ENCODE peak calls at places on chromosome 22, in nine cellular contexts. V is pancreas, Y is kidney epithelial cell, A is endothelial cell, N is adrenal gland, B is nephron progenitor cell, O is AG04450, K is psoas muscle, Q is bronchial epithelial cell. S is an unnamed sample.

GRCh38 chr22:36406721-36407120 is 19.0 kb upstream of the MYH9 start:
- DNase-seq in V (no peak), Y (no peak), A (no peak), N (peak), B (no peak), O (no peak), K (no peak), Q (no peak), S (no peak)

GRCh38 chr22:38831166-38831945 is 12.5 kb downstream of the NPTXR start:
- DNase-seq in V (peak), Y (peak), A (no peak), N (no peak), B (no peak), O (peak), K (peak), Q (peak), S (no peak)

GRCh38 chr22:46738961-46739870 is 1.2 kb upstream of the CERK start:
- DNase-seq in V (no peak), Y (peak), A (no peak), N (peak), B (peak), O (no peak), K (peak), Q (peak), S (no peak)

GRCh38 chr22:20491346-20491745 is 4.2 kb downstream of the KLHL22 start:
- DNase-seq in V (no peak), Y (no peak), A (no peak), N (no peak), B (no peak), O (no peak), K (no peak), Q (no peak), S (no peak)

GRCh38 chr22:27775087-27775697 is 26.4 kb downstream of the MN1 start:
- DNase-seq in V (no peak), Y (no peak), A (no peak), N (no peak), B (no peak), O (no peak), K (peak), Q (no peak), S (no peak)

GRCh38 chr22:46072981-46073682 is 77.2 kb upstream of the PPARA start:
- DNase-seq in V (peak), Y (no peak), A (no peak), N (peak), B (no peak), O (no peak), K (peak), Q (no peak), S (no peak)

GRCh38 chr22:30261134-30261533 is 5.5 kb downstream of the OSM start:
- DNase-seq in V (no peak), Y (no peak), A (no peak), N (no peak), B (no peak), O (no peak), K (no peak), Q (no peak), S (no peak)

GRCh38 chr22:43884600-43885318 is 7.1 kb downstream of the PNPLA5 start:
- DNase-seq in V (peak), Y (no peak), A (peak), N (peak), B (peak), O (no peak), K (peak), Q (peak), S (no peak)

GRCh38 chr22:36369004-36369921 is 18.5 kb downstream of the MYH9 start:
- DNase-seq in V (no peak), Y (no peak), A (no peak), N (no peak), B (no peak), O (no peak), K (no peak), Q (peak), S (no peak)

DNA sequence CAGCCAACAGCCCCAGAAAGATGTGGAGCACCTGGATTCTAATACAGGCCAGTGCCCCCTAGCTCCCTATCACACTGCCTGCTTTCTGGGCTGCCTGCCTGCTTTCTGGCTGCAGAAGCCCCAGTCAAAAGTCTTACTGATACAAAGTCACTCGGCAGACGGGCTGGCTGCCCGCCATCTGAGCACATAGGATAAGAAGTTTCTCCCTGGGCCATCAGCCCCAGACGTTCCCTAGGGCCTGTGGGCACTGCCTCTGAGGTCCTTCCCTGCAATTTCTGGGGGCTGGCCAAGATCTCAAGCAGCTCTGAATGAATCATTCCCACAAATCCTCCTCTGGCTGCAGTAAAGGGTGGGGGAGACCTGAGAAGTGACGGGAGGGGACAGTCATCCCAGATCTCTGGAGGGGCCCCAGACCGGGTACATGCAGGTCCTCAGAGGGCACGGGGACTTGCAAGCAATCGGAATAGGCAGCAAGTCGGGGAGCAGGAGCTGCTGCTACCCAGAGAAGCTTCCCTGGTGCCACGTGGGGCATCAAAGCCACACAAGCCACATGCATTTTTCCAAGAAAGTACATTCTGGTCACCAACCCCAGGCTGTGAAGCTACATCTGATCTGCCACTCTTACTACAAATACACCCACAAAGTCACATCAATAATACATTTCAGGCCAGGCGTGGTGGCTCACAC is 4.7 kb downstream of the TPST2 start:
- DNase-seq in V (no peak), Y (peak), A (no peak), N (peak), B (no peak), O (no peak), K (peak), Q (peak), S (no peak)
- TF ChIP-seq CTCF in V (no peak), Y (peak), A (no peak), N (no peak), B (no peak), O (peak), K (no peak), Q (no peak), S (peak)

GRCh38 chr22:41305646-41306045 is 4.3 kb downstream of the ZC3H7B start:
- DNase-seq in V (no peak), Y (peak), A (no peak), N (peak), B (no peak), O (peak), K (peak), Q (peak), S (no peak)

GRCh38 chr22:41302016-41302767 is 867 bp downstream of the ZC3H7B start:
- DNase-seq in V (peak), Y (no peak), A (peak), N (no peak), B (peak), O (no peak), K (no peak), Q (no peak), S (no peak)

GRCh38 chr22:41300661-41301060 is 664 bp upstream of the ZC3H7B start:
- DNase-seq in V (no peak), Y (no peak), A (no peak), N (no peak), B (no peak), O (no peak), K (no peak), Q (no peak), S (no peak)

GRCh38 chr22:41296826-41297667 is 4.3 kb upstream of the ZC3H7B start:
- DNase-seq in V (no peak), Y (no peak), A (no peak), N (no peak), B (no peak), O (no peak), K (no peak), Q (no peak), S (no peak)

DNA sequence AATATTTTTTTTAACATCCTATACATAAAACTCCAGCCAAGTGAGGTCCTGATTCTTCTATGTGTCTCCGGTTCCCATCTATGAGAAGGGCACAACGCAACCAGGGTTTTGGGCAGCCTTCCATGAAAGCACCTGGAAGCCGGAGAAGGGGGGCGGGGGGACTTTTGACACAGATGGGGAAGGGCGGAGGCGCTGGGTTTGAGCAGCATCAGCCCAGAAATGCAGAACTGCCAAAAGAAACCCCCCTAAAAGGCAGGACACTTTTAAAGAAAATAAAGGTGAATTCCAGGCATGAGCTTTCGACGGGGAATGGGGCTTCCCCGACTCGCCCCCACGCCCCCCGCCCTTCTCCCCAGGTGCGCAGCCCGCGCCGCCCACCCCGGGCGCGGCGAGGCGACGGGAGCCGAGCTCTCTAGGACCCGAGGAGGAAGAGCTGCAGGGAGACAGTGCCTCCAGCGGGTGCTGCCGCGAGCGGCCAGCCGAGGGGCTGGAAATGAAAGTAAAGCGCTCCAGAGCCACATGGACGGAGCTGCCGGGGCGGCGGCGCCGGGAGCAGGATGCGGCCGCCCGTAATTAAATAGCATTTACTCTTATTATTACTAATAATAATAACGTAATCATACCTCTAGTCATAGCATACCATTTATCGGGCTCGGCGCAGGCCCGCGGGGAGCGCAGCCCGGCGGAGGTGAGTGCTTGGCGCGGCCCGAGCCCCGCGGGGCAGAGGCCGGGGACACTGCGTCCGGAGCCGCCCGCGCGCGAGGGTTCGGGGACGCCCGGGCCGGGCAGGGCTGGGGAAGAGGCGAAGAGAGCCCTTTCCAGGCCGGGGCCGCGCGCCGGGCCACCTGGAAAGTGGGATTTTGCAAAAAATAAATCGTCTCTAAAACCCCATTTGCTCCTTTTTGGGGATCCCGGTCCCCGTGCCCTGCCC is at the start of gene ZC3H7B:
- DNase-seq in V (peak), Y (no peak), A (peak), N (peak), B (peak), O (peak), K (peak), Q (peak), S (peak)
- TF ChIP-seq CTCF in V (no peak), Y (peak), A (no peak), N (peak), B (peak), O (peak), K (peak), Q (peak), S (peak)

GRCh38 chr22:41620646-41621098 is at the start of gene DESI1:
- DNase-seq in V (no peak), Y (no peak), A (no peak), N (no peak), B (no peak), O (no peak), K (no peak), Q (peak), S (no peak)

GRCh38 chr22:41621099-41621910 is at the start of gene XRCC6:
- DNase-seq in V (peak), Y (peak), A (peak), N (peak), B (peak), O (peak), K (peak), Q (peak), S (peak)

GRCh38 chr22:41625577-41625976 is 4.5 kb downstream of the XRCC6 start:
- DNase-seq in V (no peak), Y (no peak), A (no peak), N (peak), B (no peak), O (no peak), K (no peak), Q (no peak), S (no peak)

GRCh38 chr22:41621911-41622179 is 750 bp downstream of the XRCC6 start:
- DNase-seq in V (no peak), Y (no peak), A (no peak), N (no peak), B (no peak), O (no peak), K (no peak), Q (no peak), S (no peak)

DNA sequence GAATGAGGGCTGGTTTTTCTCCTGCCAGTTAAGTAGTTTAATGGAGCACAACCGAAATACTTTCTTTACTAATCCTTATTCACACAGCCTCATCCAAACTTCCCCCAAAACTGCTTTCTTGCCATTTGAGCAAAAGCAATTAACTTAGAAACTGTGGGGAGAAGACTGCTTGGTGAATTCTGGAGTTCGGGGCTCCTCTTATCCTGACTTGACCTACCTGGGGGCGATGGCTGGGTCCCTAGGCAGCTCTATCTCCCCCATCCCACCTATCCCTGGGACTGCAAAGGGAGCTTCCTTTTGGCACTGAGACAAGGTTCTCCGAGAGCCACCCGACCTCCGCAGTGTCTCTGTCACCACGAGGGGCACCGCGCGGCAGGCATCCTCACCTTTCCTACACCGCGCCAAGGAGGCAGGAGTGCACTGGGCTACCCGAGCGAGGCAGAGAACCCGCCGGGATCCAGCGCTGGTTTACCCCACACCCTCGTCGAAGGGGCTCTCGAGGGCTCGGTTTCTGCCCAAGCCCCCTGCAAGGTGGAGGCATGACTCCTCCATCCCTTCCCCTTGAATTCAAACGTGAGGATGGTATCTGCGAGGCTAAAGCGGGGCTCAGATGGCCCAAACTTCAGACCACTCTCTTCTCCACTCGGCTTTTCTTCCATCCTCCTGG is 731 bp downstream of the DESI1 start:
- DNase-seq in V (peak), Y (no peak), A (peak), N (peak), B (peak), O (no peak), K (peak), Q (no peak), S (no peak)
- TF ChIP-seq CTCF in V (no peak), Y (peak), A (no peak), N (no peak), B (no peak), O (no peak), K (no peak), Q (peak), S (no peak)

GRCh38 chr22:18023509-18024275 is 669 bp downstream of the MICAL3 start:
- DNase-seq in V (peak), Y (no peak), A (peak), N (peak), B (peak), O (peak), K (peak), Q (peak), S (no peak)
- TF ChIP-seq CTCF in V (no peak), Y (no peak), A (no peak), N (peak), B (no peak), O (peak), K (peak), Q (peak), S (no peak)

GRCh38 chr22:42793848-42794405 is 63.1 kb downstream of the ARFGAP3 start:
- DNase-seq in V (peak), Y (no peak), A (no peak), N (no peak), B (no peak), O (no peak), K (no peak), Q (no peak), S (no peak)

GRCh38 chr22:42796081-42796480 is 61.0 kb downstream of the ARFGAP3 start:
- DNase-seq in V (peak), Y (no peak), A (no peak), N (no peak), B (no peak), O (no peak), K (no peak), Q (no peak), S (no peak)

GRCh38 chr22:42792909-42793847 is 63.9 kb downstream of the ARFGAP3 start:
- DNase-seq in V (peak), Y (no peak), A (no peak), N (peak), B (no peak), O (no peak), K (peak), Q (no peak), S (no peak)

GRCh38 chr22:42797021-42797420 is 60.1 kb downstream of the ARFGAP3 start:
- DNase-seq in V (no peak), Y (no peak), A (no peak), N (no peak), B (no peak), O (no peak), K (peak), Q (no peak), S (no peak)

GRCh38 chr22:42794551-42795510 is 62.2 kb downstream of the ARFGAP3 start:
- DNase-seq in V (peak), Y (no peak), A (no peak), N (no peak), B (no peak), O (no peak), K (no peak), Q (no peak), S (no peak)
- TF ChIP-seq CTCF in V (no peak), Y (peak), A (no peak), N (no peak), B (no peak), O (peak), K (no peak), Q (peak), S (peak)